ENCODE peak calls at places on chromosomes 12 and 14, in nine cellular contexts. I is effector CD4-positive, alpha-beta T cell; J is cardiac muscle cell; V is aorta; X is cerebellar nuclear complex; Y is AG04449; Q is RPMI8226; C is stimulated activated CD4-positive, alpha-beta T cell treated with anti-CD3 and anti-CD28 coated beads, Interleukin-1b, Interleukin-23, amount 100 ng/mL, for 24 hours; O is iPS-NIHi11. W is an unnamed sample.

GRCh38 chr12:47752552-47752951 is 6.1 kb downstream of the RAPGEF3 start:
- DNase-seq in I (no peak), J (no peak), V (no peak), X (no peak), Y (no peak), Q (no peak), C (no peak), O (no peak), W (no peak)

GRCh38 chr14:89908712-89909450 is 45.6 kb downstream of the EFCAB11 start:
- DNase-seq in I (no peak), J (no peak), V (no peak), X (no peak), Y (no peak), Q (no peak), C (no peak), O (no peak), W (no peak)

GRCh38 chr12:123530683-123531082 is 2.8 kb downstream of the RILPL1 start:
- DNase-seq in I (no peak), J (no peak), V (no peak), X (no peak), Y (no peak), Q (no peak), C (no peak), O (no peak), W (no peak)

GRCh38 chr12:56836317-56836716 is 73.2 kb downstream of the HSD17B6 start:
- DNase-seq in I (no peak), J (no peak), V (no peak), X (no peak), Y (no peak), Q (peak), C (no peak), O (no peak), W (peak)

GRCh38 chr14:31781578-31781977 is 220.4 kb downstream of the NUBPL start:
- DNase-seq in I (no peak), J (no peak), V (no peak), X (no peak), Y (no peak), Q (no peak), C (no peak), O (no peak), W (no peak)

GRCh38 chr14:93219103-93219726 is 12.2 kb downstream of the UBR7 start:
- DNase-seq in I (peak), J (peak), V (no peak), X (no peak), Y (no peak), Q (peak), C (no peak), O (peak), W (no peak)

GRCh38 chr12:2439332-2440100 is 355.3 kb upstream of the FKBP4 start:
- DNase-seq in I (no peak), J (peak), V (no peak), X (no peak), Y (no peak), Q (no peak), C (no peak), O (no peak), W (no peak)

GRCh38 chr12:49969027-49969426 is 3.7 kb upstream of the AQP6 start:
- DNase-seq in I (no peak), J (no peak), V (peak), X (no peak), Y (no peak), Q (no peak), C (no peak), O (no peak), W (peak)

GRCh38 chr12:50825372-50825838 is 17.3 kb upstream of the TMPRSS12 start:
- DNase-seq in I (no peak), J (peak), V (no peak), X (no peak), Y (peak), Q (peak), C (no peak), O (peak), W (no peak)

GRCh38 chr14:100419856-100420255 is 96.7 kb downstream of the SLC25A47 start:
- DNase-seq in I (no peak), J (no peak), V (peak), X (no peak), Y (no peak), Q (no peak), C (no peak), O (peak), W (peak)

GRCh38 chr14:72907886-72908285 is 14.0 kb upstream of the DPF3 start:
- DNase-seq in I (no peak), J (no peak), V (no peak), X (no peak), Y (no peak), Q (no peak), C (no peak), O (no peak), W (no peak)

GRCh38 chr14:103259801-103260628 is 74.0 kb upstream of the EIF5 start:
- DNase-seq in I (no peak), J (no peak), V (no peak), X (no peak), Y (no peak), Q (no peak), C (no peak), O (no peak), W (no peak)

GRCh38 chr14:92651793-92652382 is 96.5 kb downstream of the LGMN start:
- DNase-seq in I (peak), J (no peak), V (peak), X (no peak), Y (no peak), Q (no peak), C (no peak), O (no peak), W (peak)

GRCh38 chr14:28577187-28577586 is 189.4 kb upstream of the FOXG1 start:
- DNase-seq in I (no peak), J (no peak), V (no peak), X (no peak), Y (no peak), Q (no peak), C (no peak), O (no peak), W (no peak)

GRCh38 chr14:95875831-95876768 is 532 bp upstream of the TUNAR start:
- DNase-seq in I (no peak), J (peak), V (no peak), X (no peak), Y (no peak), Q (no peak), C (no peak), O (peak), W (no peak)

GRCh38 chr12:123034022-123034541 is 53.6 kb downstream of the ARL6IP4 start:
- DNase-seq in I (no peak), J (no peak), V (peak), X (no peak), Y (no peak), Q (no peak), C (no peak), O (no peak), W (no peak)

GRCh38 chr12:64261813-64262212 is 39.7 kb upstream of the KICS2 start:
- DNase-seq in I (no peak), J (no peak), V (no peak), X (no peak), Y (no peak), Q (no peak), C (no peak), O (no peak), W (no peak)

GRCh38 chr12:43758247-43758727 is 303 bp downstream of the PUS7L start:
- DNase-seq in I (no peak), J (no peak), V (no peak), X (no peak), Y (no peak), Q (peak), C (peak), O (peak), W (peak)

GRCh38 chr12:53299101-53299453 is 418 bp upstream of the MYG1 start:
- DNase-seq in I (peak), J (no peak), V (no peak), X (no peak), Y (no peak), Q (peak), C (no peak), O (no peak), W (no peak)

GRCh38 chr12:44465139-44465538 is 411.0 kb downstream of the NELL2 start:
- DNase-seq in I (no peak), J (peak), V (no peak), X (no peak), Y (no peak), Q (no peak), C (no peak), O (no peak), W (no peak)

GRCh38 chr12:80218925-80219714 is 119.8 kb downstream of the OTOGL start:
- DNase-seq in I (no peak), J (peak), V (no peak), X (no peak), Y (no peak), Q (no peak), C (no peak), O (no peak), W (no peak)

GRCh38 chr12:15196678-15197267 is 24.4 kb downstream of the RERG start:
- DNase-seq in I (no peak), J (no peak), V (no peak), X (no peak), Y (no peak), Q (no peak), C (no peak), O (no peak), W (no peak)

GRCh38 chr12:28582687-28583376 is 392.6 kb downstream of the CCDC91 start:
- DNase-seq in I (no peak), J (no peak), V (no peak), X (no peak), Y (no peak), Q (no peak), C (no peak), O (no peak), W (no peak)

GRCh38 chr12:3670083-3670620 is 82.8 kb downstream of the CRACR2A start:
- DNase-seq in I (no peak), J (no peak), V (no peak), X (no peak), Y (no peak), Q (no peak), C (no peak), O (no peak), W (no peak)

W was measured in sigmoid colon.